ENCODE peak calls at places on chromosome 2, in five cellular contexts. One of them, this sample, is unnamed.

GRCh38 chr2:238399094-238399493 is 27.6 kb upstream of the ASB1 start:
- DNase-seq in osteocyte: no peak
- DNase-seq in fibroblast of lung: no peak
- DNase-seq in AG10803: no peak
- DNase-seq in upper lobe of right lung: no peak
- DNase-seq in this sample: no peak

GRCh38 chr2:5692561-5693287 is 540 bp downstream of the SOX11 start:
- DNase-seq in upper lobe of right lung: no peak
- DNase-seq in AG10803: peak
- DNase-seq in osteocyte: no peak
- DNase-seq in fibroblast of lung: peak
- DNase-seq in this sample: no peak

GRCh38 chr2:239874636-239875356 is 150.3 kb downstream of the NDUFA10 start:
- DNase-seq in upper lobe of right lung: no peak
- DNase-seq in AG10803: no peak
- DNase-seq in osteocyte: peak
- DNase-seq in fibroblast of lung: no peak
- DNase-seq in this sample: no peak

GRCh38 chr2:58845011-58845410 is 603.9 kb upstream of the FANCL start:
- DNase-seq in AG10803: no peak
- DNase-seq in fibroblast of lung: no peak
- DNase-seq in upper lobe of right lung: no peak
- DNase-seq in osteocyte: no peak
- DNase-seq in this sample: no peak

GRCh38 chr2:198127627-198128026 is 323.2 kb downstream of the PLCL1 start:
- DNase-seq in AG10803: peak
- DNase-seq in upper lobe of right lung: no peak
- DNase-seq in fibroblast of lung: peak
- DNase-seq in osteocyte: no peak
- DNase-seq in this sample: peak

GRCh38 chr2:21676676-21677075 is 552.9 kb downstream of the TDRD15 start:
- DNase-seq in upper lobe of right lung: no peak
- DNase-seq in fibroblast of lung: no peak
- DNase-seq in AG10803: no peak
- DNase-seq in osteocyte: no peak
- DNase-seq in this sample: no peak

GRCh38 chr2:225355788-225356187 is 43.7 kb upstream of the NYAP2 start:
- DNase-seq in AG10803: no peak
- DNase-seq in upper lobe of right lung: no peak
- DNase-seq in fibroblast of lung: no peak
- DNase-seq in osteocyte: no peak
- DNase-seq in this sample: no peak

GRCh38 chr2:184689633-184690032 is 91.3 kb downstream of the ZNF804A start:
- DNase-seq in AG10803: no peak
- DNase-seq in osteocyte: no peak
- DNase-seq in upper lobe of right lung: no peak
- DNase-seq in fibroblast of lung: peak
- DNase-seq in this sample: no peak

GRCh38 chr2:101900375-101900774 is 91.4 kb upstream of the IL1R2 start:
- DNase-seq in AG10803: no peak
- DNase-seq in upper lobe of right lung: no peak
- DNase-seq in fibroblast of lung: no peak
- DNase-seq in osteocyte: no peak
- DNase-seq in this sample: peak

GRCh38 chr2:1887915-1888314 is 143.6 kb upstream of the PXDN start:
- DNase-seq in fibroblast of lung: peak
- DNase-seq in upper lobe of right lung: no peak
- DNase-seq in AG10803: peak
- DNase-seq in osteocyte: no peak
- DNase-seq in this sample: no peak

GRCh38 chr2:126866451-126866850 is 32.2 kb upstream of the TEX51 start:
- DNase-seq in fibroblast of lung: no peak
- DNase-seq in upper lobe of right lung: no peak
- DNase-seq in AG10803: no peak
- DNase-seq in osteocyte: peak
- DNase-seq in this sample: no peak

GRCh38 chr2:126863336-126864015 is 35.2 kb upstream of the TEX51 start:
- DNase-seq in osteocyte: no peak
- DNase-seq in upper lobe of right lung: no peak
- DNase-seq in AG10803: no peak
- DNase-seq in fibroblast of lung: no peak
- DNase-seq in this sample: no peak

GRCh38 chr2:126860395-126860794 is 38.3 kb upstream of the TEX51 start:
- DNase-seq in fibroblast of lung: no peak
- DNase-seq in osteocyte: no peak
- DNase-seq in AG10803: no peak
- DNase-seq in upper lobe of right lung: no peak
- DNase-seq in this sample: no peak

GRCh38 chr2:126862730-126863129 is 36.0 kb upstream of the TEX51 start:
- DNase-seq in upper lobe of right lung: no peak
- DNase-seq in AG10803: no peak
- DNase-seq in fibroblast of lung: no peak
- DNase-seq in osteocyte: no peak
- DNase-seq in this sample: no peak

DNA sequence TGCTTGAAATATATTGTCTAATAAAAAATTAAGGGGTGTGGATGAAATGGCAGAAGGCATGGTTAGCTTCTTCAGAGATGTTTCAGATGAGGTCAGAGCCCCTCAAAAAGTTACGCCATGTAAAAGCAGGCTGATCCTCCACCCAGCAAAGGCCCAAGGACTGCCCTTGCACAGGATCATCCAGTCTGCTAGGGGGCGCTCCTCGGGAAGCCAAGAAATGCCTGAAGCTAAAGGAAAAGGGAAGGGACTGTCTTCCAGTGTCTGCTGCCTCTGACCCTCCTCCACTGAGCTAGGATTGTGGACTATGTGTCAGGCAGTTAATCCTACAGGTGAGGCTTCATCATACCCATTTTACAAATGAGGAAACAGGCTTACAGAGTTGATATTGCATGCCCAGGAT is 33.8 kb upstream of the TEX51 start:
- DNase-seq in AG10803: no peak
- DNase-seq in fibroblast of lung: no peak
- DNase-seq in osteocyte: no peak
- DNase-seq in upper lobe of right lung: no peak
- DNase-seq in this sample: no peak
- TF ChIP-seq CTCF in AG10803: peak
- TF ChIP-seq CTCF in fibroblast of lung: peak
- TF ChIP-seq CTCF in osteocyte: no peak
- TF ChIP-seq CTCF in upper lobe of right lung: no peak
- TF ChIP-seq CTCF in this sample: peak

GRCh38 chr2:55063713-55064323 is 13.6 kb upstream of the RTN4 start:
- DNase-seq in fibroblast of lung: no peak
- DNase-seq in AG10803: no peak
- DNase-seq in upper lobe of right lung: no peak
- DNase-seq in osteocyte: no peak
- DNase-seq in this sample: no peak
- TF ChIP-seq CTCF in fibroblast of lung: no peak
- TF ChIP-seq CTCF in AG10803: no peak
- TF ChIP-seq CTCF in upper lobe of right lung: peak
- TF ChIP-seq CTCF in osteocyte: peak
- TF ChIP-seq CTCF in this sample: peak

GRCh38 chr2:73203055-73203681 is 794 bp downstream of the NOTO start:
- DNase-seq in AG10803: no peak
- DNase-seq in upper lobe of right lung: peak
- DNase-seq in osteocyte: no peak
- DNase-seq in fibroblast of lung: peak
- DNase-seq in this sample: no peak

GRCh38 chr2:73208258-73208657 is 5.8 kb upstream of the SMYD5 start:
- DNase-seq in AG10803: no peak
- DNase-seq in osteocyte: no peak
- DNase-seq in upper lobe of right lung: no peak
- DNase-seq in fibroblast of lung: no peak
- DNase-seq in this sample: no peak

GRCh38 chr2:73197579-73197978 is 4.8 kb upstream of the NOTO start:
- DNase-seq in upper lobe of right lung: no peak
- DNase-seq in fibroblast of lung: no peak
- DNase-seq in AG10803: no peak
- DNase-seq in osteocyte: no peak
- DNase-seq in this sample: no peak

GRCh38 chr2:73205611-73206010 is 3.2 kb downstream of the NOTO start:
- DNase-seq in AG10803: peak
- DNase-seq in osteocyte: no peak
- DNase-seq in upper lobe of right lung: peak
- DNase-seq in fibroblast of lung: no peak
- DNase-seq in this sample: no peak

GRCh38 chr2:73202156-73203054 is at the start of gene NOTO:
- DNase-seq in fibroblast of lung: peak
- DNase-seq in osteocyte: no peak
- DNase-seq in AG10803: no peak
- DNase-seq in upper lobe of right lung: no peak
- DNase-seq in this sample: no peak
- TF ChIP-seq CTCF in fibroblast of lung: no peak
- TF ChIP-seq CTCF in osteocyte: no peak
- TF ChIP-seq CTCF in AG10803: no peak
- TF ChIP-seq CTCF in upper lobe of right lung: no peak
- TF ChIP-seq CTCF in this sample: no peak

GRCh38 chr2:171811229-171811628 is 82.8 kb downstream of the SLC25A12 start:
- DNase-seq in osteocyte: no peak
- DNase-seq in AG10803: peak
- DNase-seq in upper lobe of right lung: no peak
- DNase-seq in fibroblast of lung: peak
- DNase-seq in this sample: peak
- TF ChIP-seq CTCF in osteocyte: peak
- TF ChIP-seq CTCF in AG10803: peak
- TF ChIP-seq CTCF in upper lobe of right lung: peak
- TF ChIP-seq CTCF in fibroblast of lung: peak
- TF ChIP-seq CTCF in this sample: peak

GRCh38 chr2:179951680-179952079 is 55.4 kb downstream of the CWC22 start:
- DNase-seq in fibroblast of lung: no peak
- DNase-seq in osteocyte: no peak
- DNase-seq in AG10803: no peak
- DNase-seq in upper lobe of right lung: no peak
- DNase-seq in this sample: peak

GRCh38 chr2:179948058-179948457 is 59.0 kb downstream of the CWC22 start:
- DNase-seq in AG10803: no peak
- DNase-seq in osteocyte: no peak
- DNase-seq in upper lobe of right lung: no peak
- DNase-seq in fibroblast of lung: no peak
- DNase-seq in this sample: no peak

GRCh38 chr2:179946346-179946745 is 60.8 kb downstream of the CWC22 start:
- DNase-seq in AG10803: no peak
- DNase-seq in upper lobe of right lung: no peak
- DNase-seq in osteocyte: no peak
- DNase-seq in fibroblast of lung: no peak
- DNase-seq in this sample: no peak

GRCh38 chr2:179950391-179950790 is 56.7 kb downstream of the CWC22 start:
- DNase-seq in osteocyte: no peak
- DNase-seq in AG10803: no peak
- DNase-seq in upper lobe of right lung: no peak
- DNase-seq in fibroblast of lung: no peak
- DNase-seq in this sample: no peak

DNA sequence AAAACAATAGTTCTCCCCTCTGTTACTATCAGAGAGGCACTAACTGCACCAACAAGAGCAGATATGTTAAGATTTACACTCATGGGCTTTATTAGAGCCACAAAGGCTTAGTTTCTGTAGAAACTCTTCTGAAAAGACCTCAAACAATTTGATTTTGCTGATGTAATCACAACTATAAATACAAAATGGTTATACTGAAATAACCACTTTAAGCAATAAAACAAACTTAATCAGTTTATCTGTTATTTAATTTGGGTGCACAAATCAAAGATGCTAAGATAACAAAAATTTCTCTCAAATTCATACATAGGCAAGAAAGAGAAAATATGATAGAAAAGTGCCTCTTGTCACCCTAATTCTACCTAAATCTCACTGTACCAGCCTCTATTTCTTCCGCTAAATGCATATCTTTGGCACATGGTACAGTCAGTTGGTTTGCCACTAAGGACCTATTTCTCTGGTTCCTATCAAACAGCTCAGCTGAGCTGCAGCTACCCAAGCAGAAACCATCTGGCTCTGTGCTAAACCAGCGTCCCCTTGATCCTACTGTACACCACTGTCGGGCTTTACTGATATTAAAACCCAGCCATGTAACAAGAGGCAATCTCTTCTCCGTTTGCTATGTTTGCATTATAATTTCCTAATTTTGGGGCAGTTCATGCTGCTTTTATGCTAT is 60.1 kb downstream of the CWC22 start:
- DNase-seq in upper lobe of right lung: no peak
- DNase-seq in osteocyte: no peak
- DNase-seq in fibroblast of lung: no peak
- DNase-seq in AG10803: no peak
- DNase-seq in this sample: no peak
- TF ChIP-seq CTCF in upper lobe of right lung: no peak
- TF ChIP-seq CTCF in osteocyte: no peak
- TF ChIP-seq CTCF in fibroblast of lung: no peak
- TF ChIP-seq CTCF in AG10803: no peak
- TF ChIP-seq CTCF in this sample: no peak

GRCh38 chr2:195575879-195576391 is 81.1 kb upstream of the SLC39A10 start:
- DNase-seq in osteocyte: no peak
- DNase-seq in AG10803: peak
- DNase-seq in fibroblast of lung: peak
- DNase-seq in upper lobe of right lung: no peak
- DNase-seq in this sample: peak
- TF ChIP-seq CTCF in osteocyte: peak
- TF ChIP-seq CTCF in AG10803: no peak
- TF ChIP-seq CTCF in fibroblast of lung: no peak
- TF ChIP-seq CTCF in upper lobe of right lung: no peak
- TF ChIP-seq CTCF in this sample: peak

GRCh38 chr2:72330673-72331072 is 183.0 kb upstream of the CYP26B1 start:
- DNase-seq in osteocyte: no peak
- DNase-seq in upper lobe of right lung: no peak
- DNase-seq in AG10803: no peak
- DNase-seq in fibroblast of lung: peak
- DNase-seq in this sample: no peak

GRCh38 chr2:72326759-72327158 is 179.1 kb upstream of the CYP26B1 start:
- DNase-seq in upper lobe of right lung: no peak
- DNase-seq in osteocyte: no peak
- DNase-seq in AG10803: peak
- DNase-seq in fibroblast of lung: no peak
- DNase-seq in this sample: no peak

GRCh38 chr2:72325592-72326422 is 178.1 kb upstream of the CYP26B1 start:
- DNase-seq in upper lobe of right lung: no peak
- DNase-seq in AG10803: no peak
- DNase-seq in fibroblast of lung: peak
- DNase-seq in osteocyte: no peak
- DNase-seq in this sample: peak
- TF ChIP-seq CTCF in upper lobe of right lung: peak
- TF ChIP-seq CTCF in AG10803: peak
- TF ChIP-seq CTCF in fibroblast of lung: peak
- TF ChIP-seq CTCF in osteocyte: peak
- TF ChIP-seq CTCF in this sample: peak